ENCODE peak calls at places on chromosome 1, in seven cellular contexts. U, L, S, P, Z, M and T are unnamed samples. For H4K20me1, the result is how much of the 10 kb centered on the place peaks cover.

GRCh38 chr1:95196017-95196416 is 38.0 kb upstream of the RWDD3 start:
- DNase-seq in U (no peak), L (no peak), S (no peak), P (no peak), Z (no peak), M (no peak), T (no peak)

GRCh38 chr1:237638555-237638954 is 252.2 kb downstream of the ZP4 start:
- DNase-seq in U (no peak), L (no peak), S (no peak), P (no peak), Z (no peak), M (no peak), T (no peak)

GRCh38 chr1:113031060-113031933 is 41.7 kb upstream of the LRIG2 start:
- DNase-seq in U (no peak), L (no peak), S (no peak), P (no peak), Z (no peak), M (no peak), T (no peak)

GRCh38 chr1:173149887-173150286 is 57.2 kb downstream of the TNFSF4 start:
- DNase-seq in U (peak), L (peak), S (peak), P (no peak), Z (no peak), M (peak), T (peak)

GRCh38 chr1:181391297-181391905 is 91.9 kb upstream of the CACNA1E start:
- DNase-seq in U (no peak), L (no peak), S (no peak), P (peak), Z (no peak), M (no peak), T (no peak)

GRCh38 chr1:158506369-158506987 is 34.5 kb downstream of the OR10R2 start:
- DNase-seq in U (peak), L (peak), S (no peak), P (peak), Z (peak), M (peak), T (no peak)

GRCh38 chr1:163083690-163084089 is 14.5 kb downstream of the RGS4 start:
- DNase-seq in U (no peak), L (peak), S (peak), P (no peak), Z (no peak), M (peak), T (peak)

GRCh38 chr1:34013958-34014737 is 150.3 kb downstream of the HMGB4 start:
- DNase-seq in U (peak), L (no peak), S (no peak), P (peak), Z (peak), M (no peak), T (no peak)

GRCh38 chr1:1115136-1115829 is 606 bp downstream of the C1orf159 start:
- DNase-seq in U (peak), L (no peak), S (no peak), P (peak), Z (no peak), M (peak), T (no peak)

GRCh38 chr1:206021796-206022365 is 1.8 kb downstream of the CTSE start:
- DNase-seq in U (no peak), L (peak), S (no peak), P (no peak), Z (no peak), M (peak), T (peak)

GRCh38 chr1:21911205-21912001 is 25.7 kb downstream of the HSPG2 start:
- DNase-seq in U (peak), L (no peak), S (peak), P (no peak), Z (no peak), M (no peak), T (peak)

GRCh38 chr1:6477039-6477820 is 11.3 kb upstream of the TNFRSF25 start:
- DNase-seq in U (no peak), L (no peak), S (no peak), P (no peak), Z (no peak), M (no peak), T (no peak)

GRCh38 chr1:225695578-225696332 is 42.8 kb upstream of the ENAH start:
- DNase-seq in U (peak), L (peak), S (peak), P (no peak), Z (no peak), M (peak), T (no peak)

GRCh38 chr1:70828177-70828576 is 219.4 kb downstream of the PTGER3 start:
- DNase-seq in U (no peak), L (no peak), S (no peak), P (no peak), Z (no peak), M (no peak), T (no peak)

GRCh38 chr1:226646026-226646869 is 92.8 kb downstream of the ITPKB start:
- DNase-seq in U (peak), L (no peak), S (peak), P (no peak), Z (no peak), M (peak), T (no peak)

GRCh38 chr1:32448773-32449456 is 16.0 kb upstream of the ZBTB8B start:
- DNase-seq in U (peak), L (no peak), S (no peak), P (peak), Z (no peak), M (peak), T (no peak)

GRCh38 chr1:206729050-206729449 is 41.5 kb upstream of the IL19 start:
- DNase-seq in U (no peak), L (no peak), S (no peak), P (no peak), Z (no peak), M (no peak), T (no peak)

GRCh38 chr1:31944205-31945089 is 6.3 kb upstream of the PTP4A2 start:
- DNase-seq in U (peak), L (peak), S (peak), P (peak), Z (peak), M (peak), T (peak)

GRCh38 chr1:28893403-28894102 is 20.8 kb upstream of the EPB41 start:
- DNase-seq in U (no peak), L (peak), S (no peak), P (peak), Z (no peak), M (peak), T (no peak)

GRCh38 chr1:101124405-101124804 is 98.8 kb upstream of the DPH5 start:
- DNase-seq in U (no peak), L (no peak), S (no peak), P (no peak), Z (no peak), M (peak), T (no peak)

GRCh38 chr1:35660581-35661473 is 19.5 kb upstream of the PSMB2 start:
- DNase-seq in U (peak), L (peak), S (peak), P (peak), Z (peak), M (peak), T (peak)

GRCh38 chr1:94299627-94300552 is 62.5 kb upstream of the ARHGAP29 start:
- DNase-seq in U (peak), L (peak), S (peak), P (no peak), Z (no peak), M (peak), T (peak)

GRCh38 chr1:167697667-167698141 is 24.1 kb upstream of the MPZL1 start:
- DNase-seq in U (no peak), L (no peak), S (no peak), P (no peak), Z (no peak), M (no peak), T (no peak)

GRCh38 chr1:24516506-24516905 is 13.9 kb downstream of the RCAN3 start:
- DNase-seq in U (no peak), L (no peak), S (no peak), P (no peak), Z (no peak), M (no peak), T (no peak)

GRCh38 chr1:58465825-58466617 is 80.5 kb downstream of the OMA1 start:
- DNase-seq in U (no peak), L (no peak), S (no peak), P (no peak), Z (no peak), M (no peak), T (peak)

GRCh38 chr1:98920441-98921110 is 84.1 kb downstream of the PLPPR5 start:
- DNase-seq in U (no peak), L (peak), S (peak), P (no peak), Z (no peak), M (peak), T (peak)

GRCh38 chr1:13593511-13594131 is 10.0 kb downstream of the PDPN start:
- DNase-seq in U (peak), L (peak), S (peak), P (peak), Z (no peak), M (peak), T (peak)

GRCh38 chr1:201383647-201384405 is 6.3 kb upstream of the TNNT2 start:
- DNase-seq in U (peak), L (peak), S (peak), P (no peak), Z (no peak), M (peak), T (peak)

GRCh38 chr1:208885046-208885445 is 640.9 kb upstream of the PLXNA2 start:
- DNase-seq in U (peak), L (no peak), S (no peak), P (no peak), Z (no peak), M (no peak), T (no peak)

GRCh38 chr1:205805082-205805711 is 7.8 kb downstream of the SLC41A1 start:
- DNase-seq in U (no peak), L (no peak), S (no peak), P (no peak), Z (no peak), M (no peak), T (no peak)

GRCh38 chr1:98661544-98662353 is at the start of gene SNX7:
- DNase-seq in U (peak), L (peak), S (peak), P (peak), Z (peak), M (peak), T (peak)

DNA sequence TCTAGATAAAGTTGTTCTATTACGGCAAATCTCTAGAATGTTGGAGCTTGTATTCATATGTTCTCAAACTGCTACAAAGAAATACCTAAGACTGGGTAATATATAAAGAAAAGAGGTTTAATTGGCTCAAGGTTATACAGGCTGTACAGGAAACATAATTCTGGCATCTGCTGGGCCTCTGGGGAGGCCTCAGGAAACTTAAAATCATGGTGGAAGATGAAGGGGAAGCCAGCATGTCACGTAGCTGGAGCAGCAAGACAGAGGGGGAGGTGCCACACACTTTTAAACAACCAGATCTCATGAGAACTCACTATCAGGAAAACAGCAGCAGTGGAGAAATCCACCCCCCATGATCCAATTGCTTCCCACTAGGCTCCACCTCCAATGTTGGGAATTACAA is 390.4 kb upstream of the ADGRL4 start:
- DNase-seq in U (no peak), L (no peak), S (no peak), P (no peak), Z (no peak), M (no peak), T (no peak)
- H2AFZ ChIP-seq in U (no peak), L (no peak), S (no peak), P (peak), Z (peak), M (no peak), T (no peak)

GRCh38 chr1:23108918-23109533 is 59.6 kb downstream of the LUZP1 start:
- DNase-seq in U (no peak), L (no peak), S (no peak), P (no peak), Z (no peak), M (peak), T (no peak)

GRCh38 chr1:23116216-23116836 is 52.3 kb downstream of the LUZP1 start:
- DNase-seq in U (no peak), L (no peak), S (no peak), P (no peak), Z (no peak), M (no peak), T (no peak)

GRCh38 chr1:23114424-23115079 is 54.1 kb downstream of the LUZP1 start:
- DNase-seq in U (no peak), L (peak), S (no peak), P (no peak), Z (no peak), M (no peak), T (no peak)

GRCh38 chr1:23111600-23112535 is 56.8 kb downstream of the LUZP1 start:
- DNase-seq in U (no peak), L (peak), S (no peak), P (no peak), Z (no peak), M (no peak), T (no peak)

DNA sequence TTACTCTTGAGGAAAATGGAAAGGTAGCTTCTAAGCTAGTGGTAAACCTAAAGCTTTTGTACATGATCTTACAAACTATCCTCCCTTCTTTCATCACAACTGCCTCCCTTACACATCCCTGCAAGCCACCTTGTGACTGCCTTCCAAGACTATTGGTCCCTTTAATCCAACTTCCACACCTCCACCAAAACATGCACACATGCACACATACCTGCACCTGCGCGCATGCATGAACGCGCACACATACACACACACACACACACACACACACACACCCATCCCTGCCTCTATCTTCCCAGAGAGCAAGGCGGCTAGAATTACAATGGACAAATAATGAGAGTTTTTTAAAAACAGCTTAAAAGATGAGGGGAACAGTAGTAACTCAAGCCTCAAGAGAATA is 58.3 kb downstream of the LUZP1 start:
- DNase-seq in U (no peak), L (no peak), S (no peak), P (no peak), Z (no peak), M (no peak), T (no peak)
- H4K20me1 ChIP-seq in U (half or more), L (half or more), S (under half), P (half or more), Z (under half), M (under half), T (half or more)

GRCh38 chr1:116397728-116398127 is 24.7 kb downstream of the ATP1A1 start:
- DNase-seq in U (no peak), L (no peak), S (no peak), P (no peak), Z (no peak), M (no peak), T (no peak)
- H2AFZ ChIP-seq in U (no peak), L (no peak), S (no peak), P (no peak), Z (no peak), M (no peak), T (no peak)

GRCh38 chr1:9688599-9688998 is 37.1 kb downstream of the PIK3CD start:
- DNase-seq in U (no peak), L (no peak), S (no peak), P (no peak), Z (no peak), M (no peak), T (no peak)

GRCh38 chr1:9684806-9685205 is 33.3 kb downstream of the PIK3CD start:
- DNase-seq in U (no peak), L (no peak), S (no peak), P (no peak), Z (no peak), M (no peak), T (no peak)

GRCh38 chr1:9687876-9688582 is 36.5 kb downstream of the PIK3CD start:
- DNase-seq in U (peak), L (peak), S (no peak), P (peak), Z (no peak), M (peak), T (no peak)

GRCh38 chr1:9687120-9687875 is 35.8 kb downstream of the PIK3CD start:
- DNase-seq in U (peak), L (peak), S (peak), P (peak), Z (peak), M (peak), T (peak)

GRCh38 chr1:9685833-9686232 is 34.3 kb downstream of the PIK3CD start:
- DNase-seq in U (no peak), L (no peak), S (no peak), P (no peak), Z (no peak), M (no peak), T (no peak)
- H4K20me1 ChIP-seq in U (under half), L (under half), S (under half), P (under half), Z (under half), M (under half), T (under half)

DNA sequence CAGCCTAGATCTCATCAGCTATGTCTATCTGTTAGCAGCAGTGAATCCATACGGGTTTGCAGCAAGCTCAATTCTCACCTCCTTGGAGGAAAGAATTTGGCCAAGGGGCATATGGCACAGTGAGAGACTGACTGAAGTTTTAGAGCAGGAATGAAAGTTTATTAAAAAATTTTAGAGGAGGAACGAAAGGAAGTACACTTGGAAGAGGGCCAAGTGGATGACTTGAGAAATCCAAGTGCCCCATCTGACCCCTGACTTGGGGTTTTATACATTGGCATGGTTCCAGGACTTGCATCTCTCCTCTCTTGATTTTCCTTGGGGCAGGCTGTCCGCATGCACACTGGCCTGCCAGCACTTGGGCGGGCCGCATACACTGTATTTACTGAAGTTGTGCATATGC is 9.2 kb upstream of the OSBPL9 start:
- DNase-seq in U (no peak), L (no peak), S (peak), P (no peak), Z (no peak), M (no peak), T (no peak)
- H2AFZ ChIP-seq in U (no peak), L (no peak), S (no peak), P (no peak), Z (no peak), M (no peak), T (no peak)

DNA sequence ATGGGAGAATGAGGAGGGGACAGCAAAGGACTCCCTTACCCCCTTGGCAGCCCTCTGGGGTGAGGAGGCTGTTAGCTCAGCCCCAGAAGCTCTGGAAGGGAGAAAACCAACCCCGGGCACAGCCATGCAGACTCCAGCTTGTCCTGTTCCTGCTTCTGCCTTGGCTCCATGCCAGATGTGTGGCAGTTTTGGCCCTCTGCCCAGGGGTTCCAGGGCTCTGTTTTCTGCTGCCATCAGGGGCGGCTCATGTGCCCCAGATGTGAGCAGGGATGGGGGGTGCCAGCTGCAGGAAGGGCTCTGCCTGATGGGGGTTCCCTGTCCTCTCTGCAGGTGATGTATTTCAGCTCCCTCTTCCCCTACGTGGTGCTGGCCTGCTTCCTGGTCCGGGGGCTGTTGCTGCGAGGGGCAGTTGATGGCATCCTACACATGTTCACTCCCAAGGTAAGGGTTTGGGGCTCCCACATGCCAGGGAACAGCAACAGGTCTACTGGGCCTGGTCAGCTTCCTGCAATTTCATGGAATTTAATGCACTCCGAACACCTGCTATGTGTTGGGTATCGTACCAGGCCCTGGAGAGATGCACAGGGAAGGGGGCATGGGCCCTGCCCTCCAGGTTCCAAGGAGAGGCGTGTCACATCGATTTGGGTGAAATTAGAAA is 26.1 kb downstream of the SLC6A17 start:
- DNase-seq in U (peak), L (no peak), S (no peak), P (no peak), Z (no peak), M (no peak), T (no peak)
- H4K20me1 ChIP-seq in U (under half), L (under half), S (under half), P (under half), Z (under half), M (under half), T (under half)

GRCh38 chr1:192756847-192757246 is 52.0 kb upstream of the RGS2 start:
- DNase-seq in U (no peak), L (no peak), S (no peak), P (no peak), Z (no peak), M (no peak), T (no peak)
- H2AFZ ChIP-seq in U (no peak), L (peak), S (no peak), P (peak), Z (no peak), M (no peak), T (no peak)

DNA sequence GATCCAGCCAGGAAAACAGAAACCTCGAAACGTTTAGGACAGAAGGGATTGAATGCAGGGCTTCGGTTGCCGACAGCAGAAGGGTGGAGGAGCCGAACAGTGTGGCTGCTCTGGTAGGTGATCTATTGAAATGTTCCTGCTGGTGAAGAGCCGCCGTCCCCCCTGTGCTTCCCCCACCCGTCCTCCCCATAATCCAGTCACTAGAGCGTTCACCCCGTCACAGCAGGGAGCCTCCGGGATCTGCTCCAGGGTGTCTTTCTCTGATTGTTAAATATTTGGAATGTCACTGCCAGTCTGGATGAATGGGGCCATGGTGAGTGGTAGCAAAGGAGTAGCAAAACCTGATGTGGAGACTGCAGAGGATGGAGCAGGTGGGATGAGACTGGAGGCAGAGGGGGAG is 255.1 kb upstream of the CSF3R start:
- DNase-seq in U (no peak), L (no peak), S (no peak), P (peak), Z (no peak), M (no peak), T (no peak)
- H4K20me1 ChIP-seq in U (under half), L (under half), S (under half), P (under half), Z (under half), M (under half), T (under half)

GRCh38 chr1:192496369-192497056 is 79.1 kb upstream of the RGS1 start:
- DNase-seq in U (no peak), L (no peak), S (peak), P (no peak), Z (no peak), M (peak), T (no peak)
- H2AFZ ChIP-seq in U (no peak), L (no peak), S (no peak), P (no peak), Z (no peak), M (no peak), T (no peak)